ENCODE peak calls at places on chromosomes 2 and 18, in nine cellular contexts. One of them, this sample, is unnamed.
A peak's percentile ranks its signal among the peaks of the same experiment; 100 is the strongest.

GRCh38 chr2:233053928-233054774 is 6.0 kb upstream of the INPP5D start:
- DNase-seq in ovary: no peak
- DNase-seq in OCI-LY7: peak; percentile 74
- DNase-seq in HCT116: peak; percentile 48
- DNase-seq in brain microvascular endothelial cell: peak; percentile 38
- DNase-seq in tibial artery: peak; percentile 60
- DNase-seq in adrenal gland: peak; percentile 72
- DNase-seq in CD8-positive, alpha-beta T cell: peak; percentile 84
- DNase-seq in right lobe of liver: peak; percentile 78
- DNase-seq in this sample: peak; percentile 68

GRCh38 chr2:191977754-191978153 is 130.9 kb upstream of the CAVIN2 start:
- DNase-seq in ovary: no peak
- DNase-seq in OCI-LY7: no peak
- DNase-seq in HCT116: no peak
- DNase-seq in brain microvascular endothelial cell: no peak
- DNase-seq in tibial artery: no peak
- DNase-seq in adrenal gland: no peak
- DNase-seq in CD8-positive, alpha-beta T cell: no peak
- DNase-seq in right lobe of liver: no peak
- DNase-seq in this sample: no peak

GRCh38 chr2:240786871-240787311 is 33.1 kb downstream of the KIF1A start:
- DNase-seq in ovary: peak; percentile 15
- DNase-seq in OCI-LY7: no peak
- DNase-seq in HCT116: no peak
- DNase-seq in brain microvascular endothelial cell: no peak
- DNase-seq in tibial artery: no peak
- DNase-seq in adrenal gland: no peak
- DNase-seq in CD8-positive, alpha-beta T cell: no peak
- DNase-seq in right lobe of liver: peak; percentile 46
- DNase-seq in this sample: peak; percentile 49

GRCh38 chr2:196515041-196515440 is 124.5 kb upstream of the CCDC150 start:
- DNase-seq in ovary: no peak
- DNase-seq in OCI-LY7: no peak
- DNase-seq in HCT116: no peak
- DNase-seq in brain microvascular endothelial cell: no peak
- DNase-seq in tibial artery: no peak
- DNase-seq in adrenal gland: no peak
- DNase-seq in CD8-positive, alpha-beta T cell: no peak
- DNase-seq in right lobe of liver: no peak
- DNase-seq in this sample: no peak

GRCh38 chr2:100833330-100833729 is 13.4 kb downstream of the NPAS2 start:
- DNase-seq in ovary: no peak
- DNase-seq in OCI-LY7: no peak
- DNase-seq in HCT116: no peak
- DNase-seq in brain microvascular endothelial cell: no peak
- DNase-seq in tibial artery: no peak
- DNase-seq in adrenal gland: no peak
- DNase-seq in CD8-positive, alpha-beta T cell: no peak
- DNase-seq in right lobe of liver: no peak
- DNase-seq in this sample: no peak

GRCh38 chr2:239942090-239942489 is 83.1 kb downstream of the NDUFA10 start:
- DNase-seq in ovary: peak; percentile 7
- DNase-seq in OCI-LY7: no peak
- DNase-seq in HCT116: no peak
- DNase-seq in brain microvascular endothelial cell: no peak
- DNase-seq in tibial artery: no peak
- DNase-seq in adrenal gland: no peak
- DNase-seq in CD8-positive, alpha-beta T cell: no peak
- DNase-seq in right lobe of liver: peak; percentile 36
- DNase-seq in this sample: peak; percentile 39

GRCh38 chr18:31648966-31649429 is 35.4 kb downstream of the B4GALT6 start:
- DNase-seq in ovary: no peak
- DNase-seq in OCI-LY7: no peak
- DNase-seq in HCT116: peak; percentile 78
- DNase-seq in brain microvascular endothelial cell: peak; percentile 45
- DNase-seq in tibial artery: no peak
- DNase-seq in adrenal gland: peak; percentile 48
- DNase-seq in CD8-positive, alpha-beta T cell: no peak
- DNase-seq in right lobe of liver: no peak
- DNase-seq in this sample: no peak

GRCh38 chr2:230932556-230933511 is 7.8 kb upstream of the GPR55 start:
- DNase-seq in ovary: no peak
- DNase-seq in OCI-LY7: no peak
- DNase-seq in HCT116: no peak
- DNase-seq in brain microvascular endothelial cell: no peak
- DNase-seq in tibial artery: peak; percentile 63
- DNase-seq in adrenal gland: no peak
- DNase-seq in CD8-positive, alpha-beta T cell: peak; percentile 46
- DNase-seq in right lobe of liver: peak; percentile 48
- DNase-seq in this sample: peak; percentile 86

GRCh38 chr2:177393824-177394614 is 1.4 kb downstream of the AGPS start:
- DNase-seq in ovary: no peak
- DNase-seq in OCI-LY7: no peak
- DNase-seq in HCT116: no peak
- DNase-seq in brain microvascular endothelial cell: no peak
- DNase-seq in tibial artery: no peak
- DNase-seq in adrenal gland: no peak
- DNase-seq in CD8-positive, alpha-beta T cell: no peak
- DNase-seq in right lobe of liver: no peak
- DNase-seq in this sample: no peak

GRCh38 chr2:177394622-177395021 is 2.0 kb downstream of the AGPS start:
- DNase-seq in ovary: no peak
- DNase-seq in OCI-LY7: no peak
- DNase-seq in HCT116: no peak
- DNase-seq in brain microvascular endothelial cell: no peak
- DNase-seq in tibial artery: no peak
- DNase-seq in adrenal gland: no peak
- DNase-seq in CD8-positive, alpha-beta T cell: no peak
- DNase-seq in right lobe of liver: no peak
- DNase-seq in this sample: no peak

GRCh38 chr2:177393381-177393780 is 808 bp downstream of the AGPS start:
- DNase-seq in ovary: no peak
- DNase-seq in OCI-LY7: no peak
- DNase-seq in HCT116: no peak
- DNase-seq in brain microvascular endothelial cell: peak; percentile 14
- DNase-seq in tibial artery: no peak
- DNase-seq in adrenal gland: no peak
- DNase-seq in CD8-positive, alpha-beta T cell: no peak
- DNase-seq in right lobe of liver: no peak
- DNase-seq in this sample: no peak

GRCh38 chr2:177391822-177392372 is 676 bp upstream of the AGPS start:
- DNase-seq in ovary: no peak
- DNase-seq in OCI-LY7: no peak
- DNase-seq in HCT116: no peak
- DNase-seq in brain microvascular endothelial cell: no peak
- DNase-seq in tibial artery: no peak
- DNase-seq in adrenal gland: no peak
- DNase-seq in CD8-positive, alpha-beta T cell: no peak
- DNase-seq in right lobe of liver: no peak
- DNase-seq in this sample: no peak

DNA sequence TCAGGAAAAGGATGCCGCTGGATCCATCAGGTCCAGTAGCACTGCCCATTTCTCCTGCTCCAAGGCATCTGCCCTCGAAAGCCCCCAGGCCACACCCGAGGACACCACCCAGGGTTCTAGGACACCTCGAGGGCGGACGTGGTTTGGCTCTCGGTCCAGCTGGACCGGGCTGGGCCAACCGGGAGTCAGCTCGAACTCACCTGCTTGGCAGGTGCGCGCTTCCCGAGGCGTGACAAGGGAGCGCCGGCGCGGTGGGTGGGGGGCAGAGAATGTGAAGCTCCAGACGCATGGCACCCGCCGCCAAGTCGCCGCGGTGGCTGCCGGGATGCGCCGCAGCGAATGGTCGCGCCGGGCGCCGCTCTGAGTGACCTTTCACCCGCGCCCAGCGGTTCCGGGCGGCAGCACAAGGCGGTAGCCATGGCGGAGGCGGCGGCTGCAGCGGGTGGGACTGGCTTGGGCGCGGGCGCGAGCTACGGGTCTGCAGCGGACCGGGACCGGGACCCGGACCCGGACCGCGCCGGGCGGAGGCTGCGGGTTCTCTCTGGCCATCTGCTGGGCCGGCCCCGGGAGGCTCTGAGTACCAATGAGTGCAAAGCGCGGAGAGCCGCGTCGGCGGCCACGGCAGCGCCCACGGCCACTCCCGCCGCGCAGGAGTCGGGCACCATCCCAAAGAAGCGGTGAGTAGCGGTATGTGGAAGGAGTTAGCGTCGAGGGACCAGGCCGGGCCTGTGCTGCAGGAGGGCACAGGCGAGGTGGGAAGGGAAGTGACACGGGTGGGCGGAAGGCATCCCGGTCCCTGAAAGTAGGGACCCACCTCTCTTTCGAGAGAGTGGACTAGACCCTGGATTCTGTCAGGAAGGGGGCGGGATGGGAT is at the start of gene AGPS:
- DNase-seq in ovary: peak; percentile 71
- DNase-seq in OCI-LY7: peak; percentile 10
- DNase-seq in HCT116: peak; percentile 51
- DNase-seq in brain microvascular endothelial cell: peak; percentile 39
- DNase-seq in tibial artery: peak; percentile 84
- DNase-seq in adrenal gland: peak; percentile 79
- DNase-seq in CD8-positive, alpha-beta T cell: peak; percentile 85
- DNase-seq in right lobe of liver: peak; percentile 90
- DNase-seq in this sample: peak; percentile 87
- TF ChIP-seq CTCF in ovary: peak; percentile 53
- TF ChIP-seq CTCF in OCI-LY7: no peak
- TF ChIP-seq CTCF in HCT116: no peak
- TF ChIP-seq CTCF in brain microvascular endothelial cell: no peak
- TF ChIP-seq CTCF in tibial artery: peak; percentile 18
- TF ChIP-seq CTCF in adrenal gland: peak; percentile 59
- TF ChIP-seq CTCF in CD8-positive, alpha-beta T cell: no peak
- TF ChIP-seq CTCF in right lobe of liver: no peak
- TF ChIP-seq CTCF in this sample: no peak

DNA sequence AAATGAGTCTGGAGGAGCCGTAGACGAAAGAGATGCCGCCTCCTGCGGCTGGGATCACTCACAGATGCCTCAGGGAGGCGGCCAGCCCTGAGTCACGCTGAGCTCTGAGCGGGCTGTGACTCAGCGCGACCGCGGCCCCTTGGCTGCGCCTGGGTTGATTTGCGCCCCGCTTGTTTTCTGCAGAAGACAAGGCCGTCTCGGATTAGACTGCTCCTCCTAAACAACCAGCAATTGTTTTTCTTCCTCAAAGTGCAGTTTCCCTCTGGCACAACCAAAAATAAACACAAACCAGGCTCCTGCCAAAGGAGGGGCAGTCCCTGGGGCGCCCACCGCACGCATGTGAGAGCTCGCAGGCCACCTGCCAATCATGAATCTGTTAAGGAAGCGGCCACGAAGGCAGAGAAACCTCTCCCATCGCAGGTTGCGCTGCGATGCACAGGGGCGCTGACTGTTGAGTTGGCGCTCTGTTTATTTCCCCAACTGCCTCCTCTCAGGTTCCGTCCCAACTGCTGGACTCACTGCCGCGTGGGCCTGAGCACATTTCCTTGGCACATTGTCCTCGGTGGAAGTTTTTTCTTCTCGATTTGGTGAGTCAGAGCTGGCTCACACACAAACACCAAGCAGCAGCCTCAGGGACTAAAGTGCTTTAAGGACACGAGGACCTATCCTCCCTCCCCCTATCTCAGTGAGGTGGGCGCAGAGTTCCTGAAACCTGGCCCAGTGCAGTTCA is 85.2 kb upstream of the NDUFV2 start:
- DNase-seq in ovary: peak; percentile 69
- DNase-seq in OCI-LY7: peak; percentile 41
- DNase-seq in HCT116: peak; percentile 90
- DNase-seq in brain microvascular endothelial cell: peak; percentile 90
- DNase-seq in tibial artery: peak; percentile 86
- DNase-seq in adrenal gland: peak; percentile 76
- DNase-seq in CD8-positive, alpha-beta T cell: peak; percentile 59
- DNase-seq in right lobe of liver: no peak
- DNase-seq in this sample: peak; percentile 90
- H3K27ac ChIP-seq in ovary: peak overlapping the region; percentile 63
- H3K27ac ChIP-seq in OCI-LY7: no peak overlapping the region
- H3K27ac ChIP-seq in HCT116: peak overlapping the region; percentile 89
- H3K27ac ChIP-seq in brain microvascular endothelial cell: peak overlapping the region; percentile 92
- H3K27ac ChIP-seq in tibial artery: peak overlapping the region; percentile 73
- H3K27ac ChIP-seq in adrenal gland: peak overlapping the region; percentile 88
- H3K27ac ChIP-seq in CD8-positive, alpha-beta T cell: no peak overlapping the region
- H3K27ac ChIP-seq in right lobe of liver: no peak overlapping the region
- H3K27ac ChIP-seq in this sample: peak overlapping the region; percentile 84

DNA sequence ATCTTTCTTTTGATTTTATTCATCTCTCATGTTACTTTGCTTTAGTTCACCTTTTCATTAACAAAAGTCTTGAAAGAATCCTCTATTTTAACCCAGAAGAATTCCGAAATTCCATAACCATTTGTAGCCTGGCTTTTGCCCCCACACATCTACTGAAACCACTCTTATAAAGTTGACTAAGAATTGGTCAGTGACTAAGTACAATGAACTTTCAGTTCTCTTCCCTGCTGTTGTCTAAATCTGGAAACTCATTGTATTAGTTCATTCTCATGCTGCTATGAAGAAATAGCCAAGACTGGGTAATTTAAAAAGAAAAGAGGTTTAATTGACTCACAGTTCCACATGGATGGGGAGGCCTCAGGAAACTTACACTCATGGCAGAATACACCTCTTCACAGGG is 49.9 kb upstream of the PNPT1 start:
- DNase-seq in ovary: no peak
- DNase-seq in OCI-LY7: no peak
- DNase-seq in HCT116: no peak
- DNase-seq in brain microvascular endothelial cell: peak; percentile 22
- DNase-seq in tibial artery: no peak
- DNase-seq in adrenal gland: no peak
- DNase-seq in CD8-positive, alpha-beta T cell: no peak
- DNase-seq in right lobe of liver: no peak
- DNase-seq in this sample: no peak
- TF ChIP-seq CTCF in ovary: no peak
- TF ChIP-seq CTCF in OCI-LY7: no peak
- TF ChIP-seq CTCF in HCT116: no peak
- TF ChIP-seq CTCF in brain microvascular endothelial cell: no peak
- TF ChIP-seq CTCF in tibial artery: no peak
- TF ChIP-seq CTCF in adrenal gland: no peak
- TF ChIP-seq CTCF in CD8-positive, alpha-beta T cell: no peak
- TF ChIP-seq CTCF in right lobe of liver: no peak
- TF ChIP-seq CTCF in this sample: no peak

DNA sequence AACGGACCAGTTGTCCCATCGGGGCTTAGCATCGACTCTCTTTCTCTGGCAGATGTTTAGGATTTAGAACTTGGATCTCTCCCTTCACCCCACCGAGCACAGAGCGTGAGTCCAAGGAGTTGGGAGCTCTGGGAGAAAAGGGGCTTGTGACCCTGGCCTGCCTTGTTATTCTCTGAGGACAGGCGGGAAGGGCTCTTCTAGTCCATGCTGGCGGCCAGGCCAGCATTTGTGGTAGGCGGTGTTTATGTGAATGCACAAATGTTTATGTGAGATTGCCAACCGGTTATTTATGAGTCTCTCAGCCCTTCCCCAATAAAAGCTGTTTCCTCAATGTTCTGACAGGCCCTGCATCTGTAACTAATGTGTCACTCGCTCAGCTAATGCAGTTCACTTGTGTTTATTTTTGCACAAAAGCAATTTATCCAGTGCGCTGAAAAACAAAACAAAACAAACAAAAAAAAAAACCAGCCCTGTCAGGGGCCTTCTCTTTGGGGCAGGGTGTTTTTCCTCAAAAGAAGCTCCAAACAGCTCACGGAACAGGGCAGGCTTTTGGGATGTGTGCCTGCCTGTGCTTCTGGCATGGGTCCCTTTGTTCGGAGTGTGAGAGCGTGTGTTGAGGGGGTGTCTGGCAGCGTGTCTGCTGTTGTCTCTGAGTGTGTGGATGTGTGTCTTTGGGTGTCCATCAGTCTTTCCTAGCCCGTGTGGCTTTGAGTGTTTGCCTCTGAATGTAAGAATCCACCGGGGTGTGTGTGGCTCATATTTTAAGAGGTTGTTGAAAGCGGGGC is 52.7 kb upstream of the HAAO start:
- DNase-seq in ovary: peak; percentile 73
- DNase-seq in OCI-LY7: no peak
- DNase-seq in HCT116: no peak
- DNase-seq in brain microvascular endothelial cell: no peak
- DNase-seq in tibial artery: peak; percentile 68
- DNase-seq in adrenal gland: no peak
- DNase-seq in CD8-positive, alpha-beta T cell: no peak
- DNase-seq in right lobe of liver: no peak
- DNase-seq in this sample: peak; percentile 89
- H3K27ac ChIP-seq in ovary: no peak overlapping the region
- H3K27ac ChIP-seq in OCI-LY7: no peak overlapping the region
- H3K27ac ChIP-seq in HCT116: no peak overlapping the region
- H3K27ac ChIP-seq in brain microvascular endothelial cell: no peak overlapping the region
- H3K27ac ChIP-seq in tibial artery: peak overlapping the region; percentile 78
- H3K27ac ChIP-seq in adrenal gland: peak overlapping the region; percentile 8
- H3K27ac ChIP-seq in CD8-positive, alpha-beta T cell: no peak overlapping the region
- H3K27ac ChIP-seq in right lobe of liver: peak overlapping the region; percentile 1
- H3K27ac ChIP-seq in this sample: peak overlapping the region; percentile 74

This sample was measured in sigmoid colon.